ENCODE peak calls at places on chromosomes 4 and X, in nine cellular contexts. S is fibroblast of pulmonary artery; Q is NCI-H69; E is uterus; V is activated CD4-positive, alpha-beta T cell treated with anti-CD3 and anti-CD28 coated beads, Interleukin-2, amount 10 ng/mL, durations not matched to agents 7 days and 5 days; I is foreskin fibroblast; L is stimulated activated CD8-positive, alpha-beta memory T cell treated with anti-CD3 and anti-CD28 coated beads, Interleukin-15, amount 100 ng/mL, for 1 hour; W is nucleus accumbens; C is activated T-cell treated with anti-CD3 and anti-CD28 coated beads, Interleukin-2, amount 50 U/mL, for 4 hours. P is an unnamed sample.

GRCh38 chrX:13790206-13791131 is 26.4 kb downstream of the GPM6B start:
- DNase-seq in S (no peak), Q (no peak), E (no peak), V (no peak), I (no peak), L (no peak), W (no peak), C (no peak), P (no peak)

GRCh38 chr4:166252487-166253402 is 379.7 kb downstream of the TLL1 start:
- DNase-seq in S (peak; percentile 61), Q (peak; percentile 63), E (no peak), V (no peak), I (peak; percentile 1), L (no peak), W (no peak), C (no peak), P (peak; percentile 3)

GRCh38 chrX:48461830-48462229 is 8.2 kb downstream of the SLC38A5 start:
- DNase-seq in S (no peak), Q (no peak), E (no peak), V (no peak), I (no peak), L (no peak), W (no peak), C (no peak), P (no peak)

GRCh38 chrX:40685352-40685918 is 38.1 kb upstream of the CXorf38 start:
- DNase-seq in S (no peak), Q (no peak), E (no peak), V (no peak), I (no peak), L (no peak), W (no peak), C (no peak), P (no peak)

GRCh38 chr4:53855886-53856260 is 208.5 kb downstream of the CHIC2 start:
- DNase-seq in S (peak; percentile 78), Q (no peak), E (peak; percentile 45), V (no peak), I (peak; percentile 87), L (no peak), W (no peak), C (no peak), P (no peak)

GRCh38 chrX:43655151-43655676 is 885 bp upstream of the MAOA start:
- DNase-seq in S (peak; percentile 56), Q (peak; percentile 9), E (peak; percentile 52), V (peak; percentile 27), I (peak; percentile 35), L (no peak), W (peak; percentile 40), C (no peak), P (no peak)

GRCh38 chr4:24470681-24471622 is 113.4 kb downstream of the DHX15 start:
- DNase-seq in S (peak; percentile 50), Q (peak; percentile 69), E (peak; percentile 32), V (no peak), I (peak; percentile 29), L (no peak), W (peak; percentile 34), C (peak; percentile 20), P (peak; percentile 25)

GRCh38 chr4:186889876-186890643 is 166.4 kb upstream of the FAT1 start:
- DNase-seq in S (no peak), Q (no peak), E (no peak), V (no peak), I (no peak), L (no peak), W (no peak), C (no peak), P (no peak)

GRCh38 chr4:123399638-123400358 is 3.2 kb downstream of the SPRY1 start:
- DNase-seq in S (peak; percentile 65), Q (no peak), E (no peak), V (no peak), I (no peak), L (no peak), W (no peak), C (no peak), P (no peak)

GRCh38 chr4:107034091-107034698 is 1.9 kb downstream of the DKK2 start:
- DNase-seq in S (no peak), Q (peak; percentile 58), E (peak; percentile 8), V (no peak), I (peak; percentile 52), L (no peak), W (peak; percentile 55), C (no peak), P (no peak)

GRCh38 chrX:40877869-40878268 is 142.5 kb upstream of the MED14 start:
- DNase-seq in S (peak; percentile 42), Q (peak; percentile 20), E (no peak), V (peak; percentile 35), I (no peak), L (no peak), W (no peak), C (no peak), P (no peak)

GRCh38 chr4:77052352-77052751 is 23.4 kb downstream of the CCNI start:
- DNase-seq in S (peak; percentile 50), Q (peak; percentile 60), E (peak; percentile 28), V (peak; percentile 42), I (peak; percentile 57), L (peak; percentile 50), W (peak; percentile 5), C (peak; percentile 62), P (no peak)

GRCh38 chr4:77010841-77011354 is 61.3 kb downstream of the SEPTIN11 start:
- DNase-seq in S (peak; percentile 58), Q (no peak), E (no peak), V (no peak), I (peak; percentile 66), L (no peak), W (no peak), C (no peak), P (no peak)

GRCh38 chr4:55729306-55730142 is 90.1 kb upstream of the EXOC1L start:
- DNase-seq in S (no peak), Q (no peak), E (no peak), V (no peak), I (no peak), L (no peak), W (no peak), C (no peak), P (no peak)

GRCh38 chr4:15690020-15690809 is 8.6 kb downstream of the FAM200B start:
- DNase-seq in S (peak; percentile 97), Q (no peak), E (no peak), V (no peak), I (peak; percentile 69), L (no peak), W (no peak), C (no peak), P (peak; percentile 93)

GRCh38 chr4:139461022-139461421 is 7.1 kb downstream of the RAB33B start:
- DNase-seq in S (no peak), Q (no peak), E (no peak), V (no peak), I (no peak), L (no peak), W (no peak), C (no peak), P (no peak)

GRCh38 chr4:158255727-158256324 is 45.5 kb downstream of the TMEM144 start:
- DNase-seq in S (peak; percentile 75), Q (peak; percentile 71), E (no peak), V (no peak), I (peak; percentile 25), L (no peak), W (no peak), C (no peak), P (peak; percentile 29)

GRCh38 chr4:100340534-100341364 is 150.5 kb upstream of the DDIT4L start:
- DNase-seq in S (peak; percentile 51), Q (no peak), E (no peak), V (no peak), I (peak; percentile 50), L (no peak), W (no peak), C (no peak), P (no peak)

GRCh38 chrX:139642241-139642927 is 65.6 kb downstream of the MCF2 start:
- DNase-seq in S (no peak), Q (peak; percentile 6), E (no peak), V (no peak), I (no peak), L (no peak), W (no peak), C (no peak), P (peak; percentile 20)

GRCh38 chrX:17007134-17007768 is 60.8 kb downstream of the REPS2 start:
- DNase-seq in S (no peak), Q (peak; percentile 7), E (peak; percentile 39), V (no peak), I (no peak), L (no peak), W (peak; percentile 18), C (no peak), P (no peak)

GRCh38 chrX:55240788-55241187 is 20.6 kb downstream of the PAGE5 start:
- DNase-seq in S (no peak), Q (no peak), E (no peak), V (no peak), I (no peak), L (no peak), W (no peak), C (no peak), P (no peak)

P was measured in foreskin melanocyte.